ENCODE peak calls at places on chromosomes 4 and X, in nine cellular contexts. C is AG04450, U is fibroblast of mammary gland, Y is transverse colon, W is WTC11, X is lower lobe of right lung, D is H9, M is GM13976, T is kidney. V is an unnamed sample.

GRCh38 chr4:762211-763190 is 56.9 kb downstream of the PCGF3 start:
- DNase-seq in C (no peak), U (peak), Y (no peak), W (no peak), X (peak), D (no peak), M (no peak), T (peak), V (no peak)

GRCh38 chr4:189092596-189092995 is 848.1 kb upstream of the FRG1 start:
- DNase-seq in C (no peak), U (no peak), Y (no peak), W (no peak), X (no peak), D (no peak), M (no peak), T (no peak), V (no peak)

GRCh38 chrX:155094468-155095061 is 23.3 kb downstream of the BRCC3 start:
- DNase-seq in C (no peak), U (peak), Y (no peak), W (no peak), X (no peak), D (no peak), M (peak), T (no peak), V (no peak)

GRCh38 chr4:6696611-6697010 is 2.9 kb downstream of the S100P start:
- DNase-seq in C (no peak), U (no peak), Y (no peak), W (no peak), X (no peak), D (no peak), M (no peak), T (no peak), V (no peak)

GRCh38 chr4:128470492-128471053 is 183.0 kb upstream of the PGRMC2 start:
- DNase-seq in C (no peak), U (no peak), Y (no peak), W (no peak), X (no peak), D (no peak), M (no peak), T (no peak), V (no peak)

GRCh38 chr4:6972911-6973310 is 63.3 kb downstream of the TBC1D14 start:
- DNase-seq in C (no peak), U (no peak), Y (no peak), W (peak), X (no peak), D (peak), M (no peak), T (no peak), V (no peak)

GRCh38 chr4:113684534-113685091 is 76.9 kb downstream of the CAMK2D start:
- DNase-seq in C (no peak), U (peak), Y (peak), W (peak), X (no peak), D (peak), M (no peak), T (peak), V (no peak)

GRCh38 chrX:69317721-69318120 is 152.5 kb upstream of the PJA1 start:
- DNase-seq in C (no peak), U (no peak), Y (no peak), W (no peak), X (no peak), D (no peak), M (no peak), T (no peak), V (no peak)

GRCh38 chrX:22124098-22124497 is 92.0 kb downstream of the PHEX start:
- DNase-seq in C (no peak), U (peak), Y (no peak), W (no peak), X (no peak), D (no peak), M (no peak), T (no peak), V (no peak)

GRCh38 chr4:184538023-184538599 is 63.8 kb upstream of the IRF2 start:
- DNase-seq in C (peak), U (peak), Y (peak), W (no peak), X (peak), D (no peak), M (peak), T (peak), V (peak)

GRCh38 chrX:104370089-104370488 is 115.4 kb upstream of the ESX1 start:
- DNase-seq in C (no peak), U (peak), Y (no peak), W (peak), X (no peak), D (peak), M (no peak), T (no peak), V (no peak)

GRCh38 chr4:114312349-114312748 is 286.3 kb upstream of the UGT8 start:
- DNase-seq in C (no peak), U (no peak), Y (no peak), W (peak), X (no peak), D (peak), M (no peak), T (no peak), V (no peak)

GRCh38 chr4:94406668-94407437 is 44.9 kb upstream of the PDLIM5 start:
- DNase-seq in C (peak), U (peak), Y (peak), W (peak), X (peak), D (peak), M (peak), T (no peak), V (no peak)

GRCh38 chr4:150769845-150770244 is 187.9 kb downstream of the MAB21L2 start:
- DNase-seq in C (no peak), U (peak), Y (no peak), W (no peak), X (no peak), D (no peak), M (no peak), T (no peak), V (no peak)

GRCh38 chr4:183821090-183821853 is 83.8 kb upstream of the STOX2 start:
- DNase-seq in C (no peak), U (no peak), Y (peak), W (no peak), X (no peak), D (no peak), M (no peak), T (no peak), V (no peak)

GRCh38 chrX:31819455-31819854 is 747.6 kb upstream of the FTHL17 start:
- DNase-seq in C (no peak), U (no peak), Y (no peak), W (no peak), X (no peak), D (no peak), M (no peak), T (no peak), V (no peak)

GRCh38 chrX:106999002-106999975 is 723 bp downstream of the MORC4 start:
- DNase-seq in C (no peak), U (peak), Y (peak), W (peak), X (peak), D (peak), M (peak), T (no peak), V (peak)

GRCh38 chrX:46637937-46638336 is 64.4 kb downstream of the CHST7 start:
- DNase-seq in C (no peak), U (peak), Y (no peak), W (no peak), X (no peak), D (no peak), M (no peak), T (no peak), V (no peak)

GRCh38 chrX:63330681-63331080 is 20.5 kb downstream of the SPIN4 start:
- DNase-seq in C (no peak), U (peak), Y (no peak), W (no peak), X (peak), D (no peak), M (no peak), T (peak), V (no peak)

GRCh38 chrX:40039887-40040286 is 57.9 kb downstream of the BCOR start:
- DNase-seq in C (no peak), U (no peak), Y (no peak), W (no peak), X (no peak), D (no peak), M (no peak), T (no peak), V (no peak)

GRCh38 chr4:165715211-165715610 is 157.8 kb upstream of the TLL1 start:
- DNase-seq in C (no peak), U (no peak), Y (no peak), W (no peak), X (no peak), D (no peak), M (no peak), T (no peak), V (no peak)

DNA sequence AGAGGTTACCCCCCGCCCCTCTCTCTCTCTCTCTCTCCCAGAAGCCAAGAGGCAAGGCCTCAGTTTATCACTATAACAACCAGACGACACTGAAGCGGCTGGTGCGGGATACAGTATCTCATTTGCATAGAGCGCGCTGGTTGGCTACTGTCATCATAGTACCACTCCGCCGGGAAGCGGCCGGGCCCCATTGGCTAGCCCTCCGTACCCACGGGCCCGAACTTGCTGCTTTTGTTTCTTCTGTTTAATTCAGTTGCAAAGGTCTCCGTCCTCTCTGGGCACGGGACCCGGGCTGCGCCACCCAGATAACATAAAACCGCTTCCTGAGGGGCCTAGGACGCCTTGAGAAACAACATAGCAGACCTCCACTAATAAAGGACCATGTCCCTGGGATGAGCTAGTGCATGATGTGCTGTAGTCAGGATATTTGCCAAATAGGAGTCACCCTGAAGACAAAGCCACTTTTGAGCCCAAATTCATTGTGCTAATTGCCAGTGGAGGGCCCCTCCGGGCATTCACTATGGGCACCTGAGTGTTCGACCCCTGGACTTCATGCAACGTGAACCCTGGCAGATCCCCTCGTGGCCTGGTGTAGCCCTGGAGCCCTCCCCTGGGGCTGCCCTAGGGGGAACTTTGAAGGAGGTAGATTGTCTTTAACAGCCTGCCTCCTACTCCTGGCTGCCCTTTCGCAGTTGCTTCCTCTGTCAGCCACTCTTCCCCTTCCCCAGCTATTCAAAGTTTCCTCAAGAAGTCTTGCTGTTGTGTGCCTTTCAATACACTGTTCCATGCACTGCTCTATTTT is at the start of gene PCYT1B:
- DNase-seq in C (peak), U (peak), Y (peak), W (peak), X (peak), D (peak), M (no peak), T (peak), V (peak)
- TF ChIP-seq CTCF in C (no peak), U (no peak), Y (no peak), W (no peak), X (no peak), D (no peak), M (no peak), T (no peak), V (no peak)

DNA sequence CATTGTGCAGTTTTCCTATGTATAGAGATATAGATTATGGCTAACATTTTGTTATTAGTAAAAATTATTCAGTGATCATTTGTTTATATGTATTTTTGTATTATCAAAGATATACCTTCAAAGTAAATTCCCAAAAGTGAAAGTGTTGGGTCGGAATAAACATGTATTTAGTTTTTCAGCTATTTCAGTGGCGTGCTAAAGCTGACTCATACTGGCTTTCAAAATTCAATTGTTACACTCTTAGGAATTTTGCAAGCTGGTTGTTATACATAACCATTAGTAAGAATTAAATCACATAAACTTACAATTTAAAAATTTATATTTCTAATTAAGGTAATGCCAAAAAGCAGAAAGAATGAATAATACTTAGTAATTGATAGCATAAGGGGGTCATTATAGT is 288.4 kb upstream of the NRK start:
- DNase-seq in C (no peak), U (peak), Y (no peak), W (no peak), X (no peak), D (no peak), M (no peak), T (no peak), V (no peak)
- TF ChIP-seq CTCF in C (no peak), U (no peak), Y (no peak), W (no peak), X (no peak), D (no peak), M (no peak), T (no peak), V (no peak)

DNA sequence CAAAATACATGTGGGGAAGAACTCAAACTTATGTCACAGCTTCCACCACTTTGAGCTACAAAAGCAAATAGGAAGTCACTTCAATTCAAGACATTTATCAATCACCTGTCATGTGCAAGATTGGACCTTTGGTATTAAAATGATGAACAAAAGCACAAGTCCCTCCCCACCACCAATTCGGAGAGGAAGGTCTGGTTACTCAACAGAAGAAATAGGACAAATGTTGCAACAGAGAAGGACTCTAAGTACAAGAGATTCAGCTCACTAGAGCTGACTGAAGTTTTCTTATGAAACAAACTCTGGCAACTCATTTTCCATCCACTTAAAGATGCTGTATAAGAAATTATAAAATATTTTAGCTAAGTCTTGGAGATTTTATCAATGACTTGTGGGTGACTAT is 16.0 kb upstream of the MMRN1 start:
- DNase-seq in C (no peak), U (peak), Y (no peak), W (no peak), X (no peak), D (no peak), M (no peak), T (no peak), V (no peak)
- TF ChIP-seq CTCF in C (no peak), U (no peak), Y (no peak), W (no peak), X (no peak), D (no peak), M (no peak), T (no peak), V (no peak)

GRCh38 chrX:30278365-30278764 is 30.8 kb downstream of the NR0B1 start:
- DNase-seq in C (no peak), U (peak), Y (no peak), W (no peak), X (no peak), D (no peak), M (no peak), T (no peak), V (no peak)

GRCh38 chrX:30280428-30280827 is 28.8 kb downstream of the NR0B1 start:
- DNase-seq in C (no peak), U (no peak), Y (no peak), W (no peak), X (no peak), D (no peak), M (no peak), T (no peak), V (no peak)

GRCh38 chrX:30270639-30271038 is 23.7 kb downstream of the MAGEB1 start:
- DNase-seq in C (no peak), U (no peak), Y (no peak), W (no peak), X (no peak), D (no peak), M (no peak), T (no peak), V (no peak)

GRCh38 chrX:30275498-30275897 is 28.6 kb downstream of the MAGEB1 start:
- DNase-seq in C (no peak), U (peak), Y (no peak), W (no peak), X (no peak), D (no peak), M (no peak), T (no peak), V (no peak)
- TF ChIP-seq CTCF in C (peak), U (peak), Y (no peak), W (no peak), X (no peak), D (peak), M (no peak), T (no peak), V (no peak)

DNA sequence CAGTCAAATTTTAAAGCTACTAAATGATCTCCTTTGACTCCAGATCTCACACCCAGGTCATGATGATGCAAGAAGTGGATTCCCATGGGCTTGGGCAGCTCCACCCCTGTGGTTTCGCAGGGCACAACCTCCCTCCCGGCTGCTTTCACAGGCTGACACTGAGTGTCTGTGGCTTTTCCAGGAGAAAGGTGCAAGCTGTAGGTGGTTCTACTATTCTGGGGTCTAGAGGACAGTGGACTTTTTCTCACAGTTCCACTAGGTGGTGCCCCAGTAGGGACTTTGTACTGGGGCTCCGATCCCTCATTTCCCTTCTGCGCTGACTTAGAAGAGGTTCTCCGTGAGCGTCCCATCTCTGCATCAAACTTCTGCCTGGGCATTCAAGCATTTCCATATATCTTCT is 845.2 kb downstream of the PCDH18 start:
- DNase-seq in C (no peak), U (no peak), Y (no peak), W (peak), X (no peak), D (peak), M (no peak), T (peak), V (no peak)
- TF ChIP-seq CTCF in C (peak), U (peak), Y (no peak), W (peak), X (no peak), D (peak), M (no peak), T (no peak), V (no peak)

GRCh38 chr4:58274553-58274952 is 1164.4 kb upstream of the IGFBP7 start:
- DNase-seq in C (no peak), U (no peak), Y (no peak), W (no peak), X (no peak), D (no peak), M (no peak), T (no peak), V (no peak)
- TF ChIP-seq CTCF in C (no peak), U (no peak), Y (no peak), W (no peak), X (no peak), D (no peak), M (no peak), T (no peak), V (no peak)